ENCODE peak calls at places on chromosome 22, in nine cellular contexts. X is psoas muscle, B is coronary artery, P is hepatocyte, Z is brain microvascular endothelial cell, C is lower leg skin, F is MM.1S, E is astrocyte, H is AG04450. N is an unnamed sample.

GRCh38 chr22:50676211-50676636 is 3.6 kb downstream of the SHANK3 start:
- DNase-seq in E (no peak), Z (no peak), P (no peak), H (no peak), B (no peak), F (no peak), C (peak), X (no peak), N (no peak)

GRCh38 chr22:50506611-50507420 is 686 bp downstream of the LMF2 start:
- DNase-seq in H (no peak), P (peak), F (no peak), C (no peak), Z (no peak), E (no peak), B (peak), X (no peak), N (peak)

GRCh38 chr22:23116506-23117263 is 25.1 kb downstream of the RSPH14 start:
- DNase-seq in H (no peak), C (no peak), Z (no peak), B (no peak), X (no peak), P (no peak), E (no peak), F (no peak), N (no peak)

GRCh38 chr22:31652129-31652528 is 9.9 kb downstream of the PISD start:
- DNase-seq in H (no peak), B (no peak), X (no peak), P (no peak), C (no peak), E (no peak), F (no peak), Z (no peak), N (no peak)

GRCh38 chr22:46464701-46465347 is 72.6 kb downstream of the CELSR1 start:
- DNase-seq in C (no peak), H (no peak), F (no peak), Z (no peak), X (no peak), E (no peak), P (no peak), B (no peak), N (no peak)

GRCh38 chr22:37282385-37282677 is at the start of gene CYTH4:
- DNase-seq in C (peak), X (peak), P (no peak), F (no peak), Z (no peak), H (no peak), E (no peak), B (no peak), N (no peak)

GRCh38 chr22:38177926-38178604 is 3.6 kb downstream of the PLA2G6 start:
- DNase-seq in F (no peak), H (peak), E (peak), B (peak), C (peak), Z (peak), X (peak), P (peak), N (peak)

GRCh38 chr22:44944891-44945600 is 64.8 kb downstream of the PHF21B start:
- DNase-seq in H (no peak), B (no peak), P (no peak), X (no peak), F (no peak), C (no peak), E (no peak), Z (no peak), N (no peak)

GRCh38 chr22:42399315-42400271 is 32.6 kb downstream of the NFAM1 start:
- DNase-seq in P (peak), X (no peak), F (peak), Z (no peak), H (no peak), B (no peak), E (peak), C (no peak), N (no peak)

GRCh38 chr22:45225732-45226560 is 14.7 kb downstream of the KIAA0930 start:
- DNase-seq in H (no peak), X (peak), B (no peak), Z (no peak), P (peak), C (peak), F (no peak), E (no peak), N (peak)

GRCh38 chr22:50612715-50613221 is 12.2 kb downstream of the MAPK8IP2 start:
- DNase-seq in Z (no peak), F (no peak), P (no peak), E (no peak), C (peak), B (no peak), X (no peak), H (no peak), N (peak)

GRCh38 chr22:47123006-47123826 is 360.8 kb downstream of the TBC1D22A start:
- DNase-seq in P (no peak), Z (no peak), C (no peak), H (no peak), B (no peak), X (no peak), F (no peak), E (no peak), N (peak)

GRCh38 chr22:46864314-46865051 is 102.0 kb downstream of the TBC1D22A start:
- DNase-seq in B (no peak), X (no peak), Z (no peak), P (peak), H (no peak), E (no peak), F (no peak), C (peak), N (no peak)

GRCh38 chr22:35352214-35353111 is 28.4 kb upstream of the HMOX1 start:
- DNase-seq in P (no peak), F (peak), H (no peak), Z (no peak), B (peak), C (peak), E (no peak), X (peak), N (no peak)

GRCh38 chr22:38858492-38858891 is 13.5 kb downstream of the CBX6 start:
- DNase-seq in X (no peak), P (no peak), E (no peak), H (no peak), Z (no peak), C (no peak), F (no peak), B (no peak), N (no peak)

GRCh38 chr22:38298312-38299000 is 18.8 kb downstream of the CSNK1E start:
- DNase-seq in B (no peak), P (peak), X (no peak), Z (peak), H (no peak), E (peak), C (no peak), F (no peak), N (peak)

GRCh38 chr22:49525776-49526535 is 301.7 kb downstream of the BRD1 start:
- DNase-seq in H (no peak), F (no peak), P (no peak), C (no peak), E (no peak), B (no peak), X (peak), Z (no peak), N (no peak)

GRCh38 chr22:40408718-40409612 is 38.6 kb downstream of the SGSM3 start:
- DNase-seq in X (no peak), E (no peak), F (no peak), C (no peak), H (no peak), Z (no peak), P (no peak), B (no peak), N (no peak)

GRCh38 chr22:49999063-49999900 is 13.3 kb downstream of the IL17REL start:
- DNase-seq in E (no peak), H (no peak), X (no peak), C (peak), B (no peak), F (no peak), P (peak), Z (no peak), N (no peak)

GRCh38 chr22:36079041-36079440 is 50.4 kb upstream of the RBFOX2 start:
- DNase-seq in Z (no peak), F (no peak), H (no peak), X (no peak), P (no peak), B (no peak), E (no peak), C (no peak), N (no peak)

GRCh38 chr22:45329536-45329936 is 19.8 kb downstream of the FAM118A start:
- DNase-seq in C (no peak), P (no peak), X (peak), B (no peak), H (no peak), F (no peak), E (no peak), Z (no peak), N (no peak)

GRCh38 chr22:31637375-31637937 is 24.6 kb downstream of the PISD start:
- DNase-seq in C (no peak), F (no peak), X (no peak), E (no peak), H (no peak), P (no peak), Z (no peak), B (no peak), N (no peak)

GRCh38 chr22:49983148-49984042 is 22.8 kb downstream of the PIM3 start:
- DNase-seq in Z (no peak), E (no peak), H (no peak), P (peak), X (peak), B (no peak), C (peak), F (no peak), N (no peak)

GRCh38 chr22:29207231-29207550 is 1.5 kb downstream of the EMID1 start:
- DNase-seq in B (no peak), H (no peak), E (no peak), C (no peak), P (no peak), Z (no peak), X (no peak), F (no peak), N (no peak)

GRCh38 chr22:29209624-29209929 is 3.9 kb downstream of the EMID1 start:
- DNase-seq in H (no peak), C (no peak), E (no peak), B (no peak), P (no peak), F (no peak), Z (no peak), X (no peak), N (peak)

GRCh38 chr22:29208879-29209623 is 3.4 kb downstream of the EMID1 start:
- DNase-seq in P (no peak), X (no peak), B (no peak), C (no peak), E (no peak), H (no peak), Z (no peak), F (no peak), N (no peak)

GRCh38 chr22:29207562-29208501 is 2.1 kb downstream of the EMID1 start:
- DNase-seq in X (no peak), Z (no peak), F (no peak), B (no peak), H (no peak), C (no peak), P (no peak), E (no peak), N (no peak)

GRCh38 chr22:29208502-29208862 is 2.8 kb downstream of the EMID1 start:
- DNase-seq in X (no peak), F (no peak), E (no peak), Z (no peak), H (no peak), B (no peak), P (no peak), C (no peak), N (no peak)
- TF ChIP-seq CTCF in X (no peak), F (no peak), E (peak), Z (peak), H (peak), B (no peak), P (no peak), C (no peak), N (no peak)

GRCh38 chr22:22110548-22111266 is 128.1 kb upstream of the TOP3B start:
- DNase-seq in C (no peak), B (no peak), F (peak), Z (peak), P (peak), H (peak), X (no peak), E (peak), N (peak)
- TF ChIP-seq CTCF in C (no peak), B (peak), F (peak), Z (peak), P (peak), H (peak), X (peak), E (peak), N (peak)

DNA sequence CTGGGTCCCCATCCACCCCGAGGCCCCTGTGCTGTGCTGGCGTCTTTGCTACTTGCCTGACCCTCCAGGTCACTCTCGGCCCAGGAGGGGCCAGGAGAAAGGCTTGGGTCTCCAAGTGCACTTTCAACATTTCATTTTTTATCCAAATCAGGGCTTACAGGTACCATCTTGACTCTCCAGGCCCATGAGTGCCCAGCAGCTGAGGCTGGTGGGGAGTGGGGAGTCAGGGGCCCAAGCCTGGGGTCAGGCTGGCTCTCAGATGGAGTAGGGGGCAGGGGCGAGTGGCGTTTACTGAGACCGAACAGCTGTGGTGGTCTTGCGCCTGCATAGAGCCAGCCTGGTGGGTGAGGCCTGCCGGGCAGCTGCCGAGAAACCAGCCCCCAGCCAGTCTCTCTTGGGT is 61.6 kb downstream of the MPPED1 start:
- DNase-seq in H (no peak), C (no peak), E (no peak), F (no peak), Z (no peak), X (no peak), B (no peak), P (no peak), N (no peak)
- TF ChIP-seq CTCF in H (no peak), C (no peak), E (no peak), F (no peak), Z (no peak), X (no peak), B (no peak), P (no peak), N (no peak)

GRCh38 chr22:20258584-20259335 is 9.4 kb downstream of the RTN4R start:
- DNase-seq in F (no peak), E (no peak), C (no peak), Z (no peak), H (no peak), P (no peak), B (no peak), X (no peak), N (no peak)
- TF ChIP-seq CTCF in F (peak), E (peak), C (no peak), Z (peak), H (peak), P (no peak), B (no peak), X (peak), N (peak)

N was measured in MCF 10A.